ENCODE peak calls at places on chromosomes 3 and 15, in four cellular contexts. N, A, E and V are unnamed samples.

GRCh38 chr15:96335429-96335807 is 4.9 kb downstream of the NR2F2 start:
- DNase-seq in N (no peak), A (no peak), E (peak; percentile 23), V (no peak)

GRCh38 chr15:60520041-60520824 is 41.3 kb upstream of the ICE2 start:
- DNase-seq in N (no peak), A (no peak), E (peak; percentile 93), V (no peak)

GRCh38 chr15:57094594-57095257 is 176.3 kb downstream of the TCF12 start:
- DNase-seq in N (no peak), A (no peak), E (no peak), V (no peak)

GRCh38 chr3:150825192-150825915 is 62.4 kb upstream of the SIAH2 start:
- DNase-seq in N (no peak), A (no peak), E (no peak), V (no peak)

GRCh38 chr3:143103633-143104032 is 15.9 kb upstream of the CHST2 start:
- DNase-seq in N (no peak), A (no peak), E (no peak), V (no peak)

GRCh38 chr3:148930785-148931184 is 60.6 kb upstream of the GYG1 start:
- DNase-seq in N (no peak), A (no peak), E (peak; percentile 67), V (no peak)

GRCh38 chr3:195768831-195769303 is 42.9 kb downstream of the MUC4 start:
- DNase-seq in N (peak; percentile 61), A (no peak), E (no peak), V (no peak)

GRCh38 chr15:54273928-54274327 is 295.7 kb downstream of the UNC13C start:
- DNase-seq in N (no peak), A (no peak), E (no peak), V (no peak)

GRCh38 chr15:38886315-38887163 is 321.9 kb upstream of the RASGRP1 start:
- DNase-seq in N (no peak), A (no peak), E (peak; percentile 85), V (no peak)

GRCh38 chr3:64792458-64792857 is 104.7 kb upstream of the ADAMTS9 start:
- DNase-seq in N (no peak), A (no peak), E (no peak), V (no peak)

GRCh38 chr15:82850731-82851130 is 41.3 kb downstream of the WHAMM start:
- DNase-seq in N (no peak), A (no peak), E (no peak), V (no peak)

GRCh38 chr3:122392868-122393844 is 9.2 kb downstream of the FAM162A start:
- DNase-seq in N (no peak), A (no peak), E (peak; percentile 71), V (no peak)

GRCh38 chr3:8793242-8793641 is 23.8 kb upstream of the OXTR start:
- DNase-seq in N (no peak), A (no peak), E (peak; percentile 70), V (no peak)

GRCh38 chr3:146493761-146494160 is 24.4 kb upstream of the PLSCR2 start:
- DNase-seq in N (no peak), A (no peak), E (no peak), V (no peak)

GRCh38 chr15:41935566-41936020 is 36.8 kb downstream of the EHD4 start:
- DNase-seq in N (no peak), A (no peak), E (peak; percentile 60), V (no peak)

GRCh38 chr3:166071831-166072230 is 234.6 kb upstream of the BCHE start:
- DNase-seq in N (no peak), A (no peak), E (no peak), V (no peak)

GRCh38 chr15:31977812-31978662 is 52.3 kb upstream of the CHRNA7 start:
- DNase-seq in N (peak; percentile 75), A (no peak), E (peak; percentile 52), V (peak; percentile 53)

GRCh38 chr15:62798536-62798935 is 244.0 kb upstream of the TPM1 start:
- DNase-seq in N (no peak), A (no peak), E (no peak), V (no peak)

GRCh38 chr3:153063337-153063736 is 98.7 kb upstream of the RAP2B start:
- DNase-seq in N (no peak), A (no peak), E (no peak), V (no peak)

GRCh38 chr3:178823556-178824229 is 247.9 kb downstream of the ZMAT3 start:
- DNase-seq in N (no peak), A (no peak), E (no peak), V (no peak)

GRCh38 chr15:55358471-55358870 is 39.4 kb downstream of the PIGB start:
- DNase-seq in N (no peak), A (no peak), E (no peak), V (no peak)

GRCh38 chr3:48125026-48125704 is 63.1 kb downstream of the CDC25A start:
- DNase-seq in N (no peak), A (no peak), E (no peak), V (no peak)

GRCh38 chr3:38480930-38481329 is 15.2 kb upstream of the EXOG start:
- DNase-seq in N (no peak), A (no peak), E (no peak), V (no peak)

GRCh38 chr3:58585005-58585786 is 8.0 kb upstream of the FAM107A start:
- DNase-seq in N (peak; percentile 91), A (peak; percentile 86), E (peak; percentile 85), V (peak; percentile 89)

GRCh38 chr15:92377083-92377789 is 16.4 kb upstream of the ST8SIA2 start:
- DNase-seq in N (no peak), A (no peak), E (peak; percentile 4), V (peak; percentile 47)

GRCh38 chr15:32851619-32852416 is 134.0 kb downstream of the GREM1 start:
- DNase-seq in N (no peak), A (no peak), E (peak; percentile 69), V (no peak)

DNA sequence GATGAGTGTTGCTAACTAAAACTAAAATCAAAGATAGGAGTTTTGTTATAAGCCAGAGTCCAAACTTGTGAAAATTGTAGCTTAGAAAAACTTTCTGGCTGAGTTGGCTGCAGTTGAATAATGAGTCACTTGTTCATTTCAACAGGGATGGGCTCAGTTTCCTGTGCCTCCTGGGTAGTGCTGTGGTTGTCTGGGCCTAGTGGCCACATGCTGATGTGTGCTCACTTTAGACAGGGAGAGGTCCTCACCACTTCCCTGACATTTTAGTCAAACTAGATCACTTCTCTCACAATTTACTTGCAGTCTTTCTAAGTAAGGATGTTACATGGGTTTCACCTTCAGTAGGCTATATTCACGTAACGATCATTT is 6.3 kb upstream of the UBE2Q2 start:
- DNase-seq in N (no peak), A (peak; percentile 56), E (peak; percentile 71), V (no peak)
- TF ChIP-seq CTCF in N (no peak), A (no peak), E (no peak), V (no peak)

DNA sequence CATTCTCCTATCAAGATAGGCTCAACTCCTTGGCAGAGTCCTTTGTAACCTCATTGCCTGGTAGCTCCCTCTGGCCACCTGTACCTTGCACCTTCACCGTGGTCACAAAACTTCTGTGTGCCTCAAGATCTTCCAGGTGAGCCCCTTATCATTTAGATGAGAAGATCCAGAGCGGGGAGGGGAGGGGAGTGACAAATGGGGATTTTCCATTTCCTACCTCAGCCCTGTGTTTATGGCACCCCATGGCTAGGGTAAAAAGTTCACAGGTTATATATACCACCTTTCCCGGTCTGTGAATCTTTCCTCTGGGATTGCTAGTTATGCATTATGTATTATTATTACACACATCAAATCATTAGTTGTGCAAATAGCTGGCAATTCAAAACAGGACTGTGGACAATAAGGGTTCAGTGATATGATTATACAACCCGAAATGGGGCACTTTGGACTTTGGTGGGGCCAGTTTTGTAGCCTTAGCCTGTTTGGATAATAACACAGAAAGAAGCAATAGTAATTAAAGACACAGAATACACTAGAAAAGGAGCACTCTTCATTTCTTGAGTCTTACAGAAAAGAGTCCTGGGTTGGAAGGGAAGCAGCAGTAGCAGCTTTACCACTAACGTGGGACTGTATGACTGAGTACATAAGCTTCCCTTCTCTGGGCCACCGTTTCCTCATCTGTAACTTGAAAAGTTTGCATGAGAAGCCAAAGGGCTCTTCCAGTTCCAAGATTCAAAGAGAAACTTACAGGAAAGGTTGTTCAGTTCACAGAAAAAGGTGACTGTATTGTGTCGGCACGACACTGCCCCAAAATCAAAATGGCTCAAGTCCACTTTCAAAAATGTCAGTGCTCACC is 7.1 kb downstream of the TLE3 start:
- DNase-seq in N (no peak), A (no peak), E (no peak), V (no peak)
- H3K4me1 ChIP-seq in N (peaks cover 78% of the 10 kb centered on the region), A (peaks cover 68% of the 10 kb centered on the region), E (peaks cover 44% of the 10 kb centered on the region), V (peaks cover 84% of the 10 kb centered on the region)

DNA sequence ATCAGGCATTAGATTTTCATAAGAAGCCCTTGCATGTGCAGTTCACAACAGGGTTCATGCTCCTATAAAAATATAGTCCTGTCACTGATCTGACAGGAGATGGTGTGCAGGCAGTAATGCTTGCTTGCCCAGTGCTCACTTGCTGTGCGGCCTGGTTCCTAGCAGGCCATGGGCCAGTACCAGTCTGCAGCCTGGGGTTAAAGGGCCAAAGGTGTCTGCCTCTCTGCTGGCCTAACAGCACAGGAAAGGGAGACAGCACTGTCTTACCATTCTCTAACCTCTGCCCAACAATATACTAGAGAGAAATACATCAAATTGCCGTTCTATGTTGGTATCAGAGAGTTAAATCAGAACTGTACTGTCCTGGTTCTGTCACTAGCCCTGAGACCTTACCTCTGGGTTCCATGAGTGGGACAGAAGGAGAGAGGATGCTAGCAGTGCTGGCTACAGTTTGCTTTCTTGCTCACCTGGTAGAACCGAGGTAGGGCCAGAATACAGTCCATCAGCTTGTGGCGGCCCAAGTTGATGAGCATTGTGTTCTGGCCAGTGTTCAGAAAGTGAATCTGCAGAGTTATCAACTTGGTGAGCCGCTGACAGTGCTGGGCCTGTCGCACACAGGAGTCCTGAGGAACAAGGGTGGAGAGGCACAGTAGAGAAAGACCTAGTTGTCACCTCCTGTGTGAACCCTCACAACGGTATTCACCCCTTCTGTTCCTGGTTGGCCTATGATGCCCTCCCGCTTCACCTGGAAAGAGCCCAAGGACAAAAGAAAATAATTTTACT is 28.6 kb downstream of the EIF3J start:
- DNase-seq in N (no peak), A (no peak), E (no peak), V (no peak)
- H3K4me3 ChIP-seq in N (no peak overlapping the region), A (no peak overlapping the region), E (no peak overlapping the region), V (no peak overlapping the region)

DNA sequence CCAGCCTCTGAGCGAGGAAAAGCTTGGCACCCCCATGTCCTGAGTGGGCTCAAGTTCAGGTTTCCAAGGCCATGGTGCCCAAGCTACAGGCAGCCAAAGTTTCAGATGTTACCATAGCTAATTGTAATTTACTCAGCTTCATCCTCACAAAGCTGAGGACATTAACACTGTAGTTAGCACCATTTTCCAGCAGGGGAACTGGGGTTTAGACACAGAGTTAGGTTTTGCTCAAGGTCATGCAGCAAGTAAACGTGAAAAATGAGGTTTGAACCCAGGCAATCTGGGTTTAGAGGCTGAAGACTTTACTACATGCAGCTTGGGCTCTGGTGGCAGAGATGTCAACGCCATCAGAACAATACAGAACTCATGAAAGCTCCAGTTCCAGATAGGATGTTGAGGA is 199.0 kb downstream of the TJP1 start:
- DNase-seq in N (no peak), A (no peak), E (no peak), V (no peak)
- TF ChIP-seq CTCF in N (no peak), A (no peak), E (no peak), V (no peak)

GRCh38 chr3:141393151-141394076 is 25.1 kb downstream of the ZBTB38 start:
- DNase-seq in N (no peak), A (no peak), E (no peak), V (no peak)
- H3K4me1 ChIP-seq in N (peaks cover 5% of the 10 kb centered on the region), A (peaks cover 31% of the 10 kb centered on the region), E (no peaks in the 10 kb centered on the region), V (peaks cover 12% of the 10 kb centered on the region)